ENCODE peak calls at places on chromosome 3, in nine cellular contexts. One of them, this sample, is unnamed.

GRCh38 chr3:46558184-46559029 is 7.7 kb downstream of the LRRC2 start:
- DNase-seq in HL-60: peak; percentile 62
- DNase-seq in heart left ventricle: peak; percentile 89
- DNase-seq in endodermal cell: peak; percentile 86
- DNase-seq in CD4-positive, CD25-positive, alpha-beta regulatory T cell: peak; percentile 61
- DNase-seq in pancreas: peak; percentile 91
- DNase-seq in CD8-positive, alpha-beta memory T cell: peak; percentile 88
- DNase-seq in neuronal stem cell: no peak
- DNase-seq in naive thymus-derived CD4-positive, alpha-beta T cell: peak; percentile 71
- DNase-seq in this sample: peak; percentile 86

GRCh38 chr3:123119388-123119787 is 52.6 kb downstream of the PDIA5 start:
- DNase-seq in HL-60: no peak
- DNase-seq in heart left ventricle: no peak
- DNase-seq in endodermal cell: peak; percentile 44
- DNase-seq in CD4-positive, CD25-positive, alpha-beta regulatory T cell: no peak
- DNase-seq in pancreas: no peak
- DNase-seq in CD8-positive, alpha-beta memory T cell: no peak
- DNase-seq in neuronal stem cell: no peak
- DNase-seq in naive thymus-derived CD4-positive, alpha-beta T cell: no peak
- DNase-seq in this sample: no peak

GRCh38 chr3:87309601-87310000 is 33.2 kb upstream of the POU1F1 start:
- DNase-seq in HL-60: no peak
- DNase-seq in heart left ventricle: no peak
- DNase-seq in endodermal cell: no peak
- DNase-seq in CD4-positive, CD25-positive, alpha-beta regulatory T cell: no peak
- DNase-seq in pancreas: no peak
- DNase-seq in CD8-positive, alpha-beta memory T cell: no peak
- DNase-seq in neuronal stem cell: no peak
- DNase-seq in naive thymus-derived CD4-positive, alpha-beta T cell: no peak
- DNase-seq in this sample: no peak

GRCh38 chr3:50840983-50841489 is 166.3 kb downstream of the DOCK3 start:
- DNase-seq in HL-60: no peak
- DNase-seq in heart left ventricle: no peak
- DNase-seq in endodermal cell: no peak
- DNase-seq in CD4-positive, CD25-positive, alpha-beta regulatory T cell: no peak
- DNase-seq in pancreas: no peak
- DNase-seq in CD8-positive, alpha-beta memory T cell: no peak
- DNase-seq in neuronal stem cell: no peak
- DNase-seq in naive thymus-derived CD4-positive, alpha-beta T cell: no peak
- DNase-seq in this sample: no peak

GRCh38 chr3:45088543-45088942 is 57.6 kb downstream of the CDCP1 start:
- DNase-seq in HL-60: no peak
- DNase-seq in heart left ventricle: no peak
- DNase-seq in endodermal cell: no peak
- DNase-seq in CD4-positive, CD25-positive, alpha-beta regulatory T cell: no peak
- DNase-seq in pancreas: peak; percentile 87
- DNase-seq in CD8-positive, alpha-beta memory T cell: no peak
- DNase-seq in neuronal stem cell: no peak
- DNase-seq in naive thymus-derived CD4-positive, alpha-beta T cell: no peak
- DNase-seq in this sample: no peak

GRCh38 chr3:127588675-127589577 is 1.6 kb downstream of the TPRA1 start:
- DNase-seq in HL-60: no peak
- DNase-seq in heart left ventricle: no peak
- DNase-seq in endodermal cell: peak; percentile 64
- DNase-seq in CD4-positive, CD25-positive, alpha-beta regulatory T cell: no peak
- DNase-seq in pancreas: no peak
- DNase-seq in CD8-positive, alpha-beta memory T cell: no peak
- DNase-seq in neuronal stem cell: no peak
- DNase-seq in naive thymus-derived CD4-positive, alpha-beta T cell: peak; percentile 17
- DNase-seq in this sample: no peak

GRCh38 chr3:184505479-184505878 is 56.1 kb upstream of the EPHB3 start:
- DNase-seq in HL-60: no peak
- DNase-seq in heart left ventricle: no peak
- DNase-seq in endodermal cell: no peak
- DNase-seq in CD4-positive, CD25-positive, alpha-beta regulatory T cell: no peak
- DNase-seq in pancreas: no peak
- DNase-seq in CD8-positive, alpha-beta memory T cell: no peak
- DNase-seq in neuronal stem cell: no peak
- DNase-seq in naive thymus-derived CD4-positive, alpha-beta T cell: no peak
- DNase-seq in this sample: no peak

GRCh38 chr3:115685097-115685496 is 61.8 kb downstream of the GAP43 start:
- DNase-seq in HL-60: no peak
- DNase-seq in heart left ventricle: no peak
- DNase-seq in endodermal cell: no peak
- DNase-seq in CD4-positive, CD25-positive, alpha-beta regulatory T cell: no peak
- DNase-seq in pancreas: no peak
- DNase-seq in CD8-positive, alpha-beta memory T cell: no peak
- DNase-seq in neuronal stem cell: no peak
- DNase-seq in naive thymus-derived CD4-positive, alpha-beta T cell: no peak
- DNase-seq in this sample: no peak

GRCh38 chr3:126834596-126835471 is 130.8 kb downstream of the CHCHD6 start:
- DNase-seq in HL-60: no peak
- DNase-seq in heart left ventricle: no peak
- DNase-seq in endodermal cell: no peak
- DNase-seq in CD4-positive, CD25-positive, alpha-beta regulatory T cell: no peak
- DNase-seq in pancreas: no peak
- DNase-seq in CD8-positive, alpha-beta memory T cell: no peak
- DNase-seq in neuronal stem cell: no peak
- DNase-seq in naive thymus-derived CD4-positive, alpha-beta T cell: no peak
- DNase-seq in this sample: no peak

GRCh38 chr3:100810671-100811070 is 101.4 kb downstream of the TFG start:
- DNase-seq in HL-60: no peak
- DNase-seq in heart left ventricle: no peak
- DNase-seq in endodermal cell: no peak
- DNase-seq in CD4-positive, CD25-positive, alpha-beta regulatory T cell: no peak
- DNase-seq in pancreas: no peak
- DNase-seq in CD8-positive, alpha-beta memory T cell: no peak
- DNase-seq in neuronal stem cell: no peak
- DNase-seq in naive thymus-derived CD4-positive, alpha-beta T cell: no peak
- DNase-seq in this sample: no peak

GRCh38 chr3:71101014-71101413 is 482.5 kb downstream of the FOXP1 start:
- DNase-seq in HL-60: no peak
- DNase-seq in heart left ventricle: no peak
- DNase-seq in endodermal cell: no peak
- DNase-seq in CD4-positive, CD25-positive, alpha-beta regulatory T cell: no peak
- DNase-seq in pancreas: no peak
- DNase-seq in CD8-positive, alpha-beta memory T cell: no peak
- DNase-seq in neuronal stem cell: no peak
- DNase-seq in naive thymus-derived CD4-positive, alpha-beta T cell: no peak
- DNase-seq in this sample: no peak

GRCh38 chr3:129651316-129652202 is 45.1 kb upstream of the PLXND1 start:
- DNase-seq in HL-60: no peak
- DNase-seq in heart left ventricle: no peak
- DNase-seq in endodermal cell: peak; percentile 78
- DNase-seq in CD4-positive, CD25-positive, alpha-beta regulatory T cell: no peak
- DNase-seq in pancreas: no peak
- DNase-seq in CD8-positive, alpha-beta memory T cell: no peak
- DNase-seq in neuronal stem cell: no peak
- DNase-seq in naive thymus-derived CD4-positive, alpha-beta T cell: no peak
- DNase-seq in this sample: no peak

GRCh38 chr3:58183221-58183620 is 27.6 kb downstream of the DNASE1L3 start:
- DNase-seq in HL-60: no peak
- DNase-seq in heart left ventricle: no peak
- DNase-seq in endodermal cell: no peak
- DNase-seq in CD4-positive, CD25-positive, alpha-beta regulatory T cell: no peak
- DNase-seq in pancreas: no peak
- DNase-seq in CD8-positive, alpha-beta memory T cell: no peak
- DNase-seq in neuronal stem cell: no peak
- DNase-seq in naive thymus-derived CD4-positive, alpha-beta T cell: no peak
- DNase-seq in this sample: no peak

GRCh38 chr3:32438596-32439344 is 47.1 kb downstream of the CMTM7 start:
- DNase-seq in HL-60: no peak
- DNase-seq in heart left ventricle: no peak
- DNase-seq in endodermal cell: no peak
- DNase-seq in CD4-positive, CD25-positive, alpha-beta regulatory T cell: no peak
- DNase-seq in pancreas: no peak
- DNase-seq in CD8-positive, alpha-beta memory T cell: no peak
- DNase-seq in neuronal stem cell: no peak
- DNase-seq in naive thymus-derived CD4-positive, alpha-beta T cell: no peak
- DNase-seq in this sample: no peak

GRCh38 chr3:10273697-10274305 is 18.9 kb downstream of the GHRL start:
- DNase-seq in HL-60: no peak
- DNase-seq in heart left ventricle: no peak
- DNase-seq in endodermal cell: no peak
- DNase-seq in CD4-positive, CD25-positive, alpha-beta regulatory T cell: no peak
- DNase-seq in pancreas: no peak
- DNase-seq in CD8-positive, alpha-beta memory T cell: no peak
- DNase-seq in neuronal stem cell: no peak
- DNase-seq in naive thymus-derived CD4-positive, alpha-beta T cell: no peak
- DNase-seq in this sample: no peak

GRCh38 chr3:157335677-157336076 is 101.0 kb upstream of the PTX3 start:
- DNase-seq in HL-60: no peak
- DNase-seq in heart left ventricle: no peak
- DNase-seq in endodermal cell: peak; percentile 81
- DNase-seq in CD4-positive, CD25-positive, alpha-beta regulatory T cell: no peak
- DNase-seq in pancreas: no peak
- DNase-seq in CD8-positive, alpha-beta memory T cell: no peak
- DNase-seq in neuronal stem cell: peak; percentile 36
- DNase-seq in naive thymus-derived CD4-positive, alpha-beta T cell: no peak
- DNase-seq in this sample: no peak

GRCh38 chr3:89506462-89507143 is 399.2 kb downstream of the EPHA3 start:
- DNase-seq in HL-60: no peak
- DNase-seq in heart left ventricle: no peak
- DNase-seq in endodermal cell: no peak
- DNase-seq in CD4-positive, CD25-positive, alpha-beta regulatory T cell: no peak
- DNase-seq in pancreas: no peak
- DNase-seq in CD8-positive, alpha-beta memory T cell: no peak
- DNase-seq in neuronal stem cell: no peak
- DNase-seq in naive thymus-derived CD4-positive, alpha-beta T cell: no peak
- DNase-seq in this sample: no peak
- H3K4me3 ChIP-seq in HL-60: no peak overlapping the region
- H3K4me3 ChIP-seq in heart left ventricle: no peak overlapping the region
- H3K4me3 ChIP-seq in endodermal cell: no peak overlapping the region
- H3K4me3 ChIP-seq in CD4-positive, CD25-positive, alpha-beta regulatory T cell: no peak overlapping the region
- H3K4me3 ChIP-seq in pancreas: no peak overlapping the region
- H3K4me3 ChIP-seq in CD8-positive, alpha-beta memory T cell: no peak overlapping the region
- H3K4me3 ChIP-seq in neuronal stem cell: no peak overlapping the region
- H3K4me3 ChIP-seq in naive thymus-derived CD4-positive, alpha-beta T cell: no peak overlapping the region
- H3K4me3 ChIP-seq in this sample: no peak overlapping the region

GRCh38 chr3:55484191-55484644 is 2.9 kb downstream of the WNT5A start:
- DNase-seq in HL-60: no peak
- DNase-seq in heart left ventricle: no peak
- DNase-seq in endodermal cell: peak; percentile 79
- DNase-seq in CD4-positive, CD25-positive, alpha-beta regulatory T cell: no peak
- DNase-seq in pancreas: no peak
- DNase-seq in CD8-positive, alpha-beta memory T cell: no peak
- DNase-seq in neuronal stem cell: peak; percentile 15
- DNase-seq in naive thymus-derived CD4-positive, alpha-beta T cell: no peak
- DNase-seq in this sample: peak; percentile 62

GRCh38 chr3:55482496-55483195 is 4.5 kb downstream of the WNT5A start:
- DNase-seq in HL-60: no peak
- DNase-seq in heart left ventricle: no peak
- DNase-seq in endodermal cell: peak; percentile 70
- DNase-seq in CD4-positive, CD25-positive, alpha-beta regulatory T cell: no peak
- DNase-seq in pancreas: no peak
- DNase-seq in CD8-positive, alpha-beta memory T cell: no peak
- DNase-seq in neuronal stem cell: peak; percentile 37
- DNase-seq in naive thymus-derived CD4-positive, alpha-beta T cell: no peak
- DNase-seq in this sample: no peak

GRCh38 chr3:55484741-55485207 is 2.3 kb downstream of the WNT5A start:
- DNase-seq in HL-60: no peak
- DNase-seq in heart left ventricle: no peak
- DNase-seq in endodermal cell: no peak
- DNase-seq in CD4-positive, CD25-positive, alpha-beta regulatory T cell: no peak
- DNase-seq in pancreas: no peak
- DNase-seq in CD8-positive, alpha-beta memory T cell: no peak
- DNase-seq in neuronal stem cell: no peak
- DNase-seq in naive thymus-derived CD4-positive, alpha-beta T cell: no peak
- DNase-seq in this sample: no peak

GRCh38 chr3:55481918-55482495 is 5.1 kb downstream of the WNT5A start:
- DNase-seq in HL-60: no peak
- DNase-seq in heart left ventricle: no peak
- DNase-seq in endodermal cell: peak; percentile 81
- DNase-seq in CD4-positive, CD25-positive, alpha-beta regulatory T cell: no peak
- DNase-seq in pancreas: peak; percentile 24
- DNase-seq in CD8-positive, alpha-beta memory T cell: no peak
- DNase-seq in neuronal stem cell: peak; percentile 17
- DNase-seq in naive thymus-derived CD4-positive, alpha-beta T cell: no peak
- DNase-seq in this sample: no peak

GRCh38 chr3:55483196-55484095 is 3.7 kb downstream of the WNT5A start:
- DNase-seq in HL-60: no peak
- DNase-seq in heart left ventricle: no peak
- DNase-seq in endodermal cell: peak; percentile 62
- DNase-seq in CD4-positive, CD25-positive, alpha-beta regulatory T cell: no peak
- DNase-seq in pancreas: no peak
- DNase-seq in CD8-positive, alpha-beta memory T cell: no peak
- DNase-seq in neuronal stem cell: peak; percentile 27
- DNase-seq in naive thymus-derived CD4-positive, alpha-beta T cell: no peak
- DNase-seq in this sample: no peak
- H3K4me3 ChIP-seq in HL-60: no peak overlapping the region
- H3K4me3 ChIP-seq in heart left ventricle: no peak overlapping the region
- H3K4me3 ChIP-seq in endodermal cell: no peak overlapping the region
- H3K4me3 ChIP-seq in CD4-positive, CD25-positive, alpha-beta regulatory T cell: no peak overlapping the region
- H3K4me3 ChIP-seq in pancreas: peak overlapping the region; percentile 72
- H3K4me3 ChIP-seq in CD8-positive, alpha-beta memory T cell: no peak overlapping the region
- H3K4me3 ChIP-seq in neuronal stem cell: peak overlapping the region; percentile 78
- H3K4me3 ChIP-seq in naive thymus-derived CD4-positive, alpha-beta T cell: no peak overlapping the region
- H3K4me3 ChIP-seq in this sample: peak overlapping the region; percentile 44

DNA sequence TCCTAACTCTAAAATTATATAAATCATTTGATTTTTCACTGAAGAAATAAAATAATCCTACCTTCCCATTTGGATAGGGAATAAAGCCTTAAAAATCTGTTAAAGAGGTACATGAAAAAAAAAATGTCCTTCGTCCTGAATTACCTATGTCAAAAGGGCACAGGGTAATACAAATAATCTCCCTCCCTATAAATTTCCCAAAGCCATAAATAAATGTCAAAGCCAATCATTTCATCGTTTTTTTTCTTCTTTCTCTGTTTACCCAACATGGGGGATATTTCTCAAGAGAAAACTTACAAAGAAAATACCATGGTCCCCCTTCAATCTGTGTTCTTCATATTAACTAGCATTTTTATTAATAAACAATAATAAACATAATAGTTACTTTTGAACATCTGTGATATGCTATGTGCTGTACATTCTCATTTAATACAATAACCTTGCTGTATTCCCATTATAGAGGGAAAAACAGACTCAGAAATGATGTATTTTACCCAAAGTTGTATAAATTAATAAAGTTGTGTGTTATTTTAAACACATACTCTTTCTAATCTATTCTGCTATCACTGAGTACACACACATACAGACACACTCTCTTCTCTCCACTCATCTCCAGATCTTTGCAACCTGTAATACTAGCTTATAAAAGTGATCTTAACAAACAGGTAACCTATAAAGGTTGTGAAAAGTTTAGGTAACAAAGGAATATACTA is 910 bp upstream of the ANKRD28 start:
- DNase-seq in HL-60: no peak
- DNase-seq in heart left ventricle: no peak
- DNase-seq in endodermal cell: no peak
- DNase-seq in CD4-positive, CD25-positive, alpha-beta regulatory T cell: no peak
- DNase-seq in pancreas: no peak
- DNase-seq in CD8-positive, alpha-beta memory T cell: no peak
- DNase-seq in neuronal stem cell: no peak
- DNase-seq in naive thymus-derived CD4-positive, alpha-beta T cell: no peak
- DNase-seq in this sample: no peak
- H3K4me3 ChIP-seq in HL-60: no peak overlapping the region
- H3K4me3 ChIP-seq in heart left ventricle: no peak overlapping the region
- H3K4me3 ChIP-seq in endodermal cell: no peak overlapping the region
- H3K4me3 ChIP-seq in CD4-positive, CD25-positive, alpha-beta regulatory T cell: no peak overlapping the region
- H3K4me3 ChIP-seq in pancreas: no peak overlapping the region
- H3K4me3 ChIP-seq in CD8-positive, alpha-beta memory T cell: no peak overlapping the region
- H3K4me3 ChIP-seq in neuronal stem cell: no peak overlapping the region
- H3K4me3 ChIP-seq in naive thymus-derived CD4-positive, alpha-beta T cell: no peak overlapping the region
- H3K4me3 ChIP-seq in this sample: peak overlapping the region; percentile 51

GRCh38 chr3:180382781-180383180 is 219.2 kb upstream of the TTC14 start:
- DNase-seq in HL-60: no peak
- DNase-seq in heart left ventricle: no peak
- DNase-seq in endodermal cell: peak; percentile 54
- DNase-seq in CD4-positive, CD25-positive, alpha-beta regulatory T cell: no peak
- DNase-seq in pancreas: no peak
- DNase-seq in CD8-positive, alpha-beta memory T cell: no peak
- DNase-seq in neuronal stem cell: no peak
- DNase-seq in naive thymus-derived CD4-positive, alpha-beta T cell: no peak
- DNase-seq in this sample: no peak
- H3K4me3 ChIP-seq in HL-60: no peak overlapping the region
- H3K4me3 ChIP-seq in heart left ventricle: no peak overlapping the region
- H3K4me3 ChIP-seq in endodermal cell: no peak overlapping the region
- H3K4me3 ChIP-seq in CD4-positive, CD25-positive, alpha-beta regulatory T cell: no peak overlapping the region
- H3K4me3 ChIP-seq in pancreas: no peak overlapping the region
- H3K4me3 ChIP-seq in CD8-positive, alpha-beta memory T cell: no peak overlapping the region
- H3K4me3 ChIP-seq in neuronal stem cell: no peak overlapping the region
- H3K4me3 ChIP-seq in naive thymus-derived CD4-positive, alpha-beta T cell: no peak overlapping the region
- H3K4me3 ChIP-seq in this sample: no peak overlapping the region

This sample was measured in suprapubic skin.